ENCODE peak calls at places on chromosomes 3 and 15, in five cellular contexts. W is glomerular endothelial cell; C is NCI-H1092 treated with DMSO at 0.1 percent for 48 hours; E is stimulated activated CD8-positive, alpha-beta memory T cell treated with anti-CD3 and anti-CD28 coated beads, Interleukin-15, amount 100 ng/mL, for 24 hours; X is mesendoderm. H is an unnamed sample.
A peak's percentile ranks its signal among the peaks of the same experiment; 100 is the strongest.

GRCh38 chr3:46471371-46471914 is 6.7 kb upstream of the LTF start:
- DNase-seq in W (no peak), C (no peak), E (no peak), X (no peak), H (no peak)

GRCh38 chr3:191378142-191378541 is 47.8 kb upstream of the UTS2B start:
- DNase-seq in W (no peak), C (no peak), E (no peak), X (no peak), H (no peak)

GRCh38 chr15:78620021-78620838 is 566 bp downstream of the CHRNA3 start:
- DNase-seq in W (no peak), C (no peak), E (no peak), X (peak; percentile 80), H (peak; percentile 43)

GRCh38 chr3:30199096-30199734 is 407.2 kb upstream of the TGFBR2 start:
- DNase-seq in W (peak; percentile 54), C (peak; percentile 68), E (peak; percentile 55), X (peak; percentile 54), H (peak; percentile 71)

GRCh38 chr3:127680790-127681189 is 8.0 kb downstream of the ABTB1 start:
- DNase-seq in W (no peak), C (no peak), E (no peak), X (no peak), H (no peak)

GRCh38 chr15:37618368-37618767 is 316.1 kb upstream of the TMCO5A start:
- DNase-seq in W (no peak), C (no peak), E (no peak), X (no peak), H (no peak)

GRCh38 chr3:100893108-100893507 is 100.1 kb downstream of the ABI3BP start:
- DNase-seq in W (no peak), C (no peak), E (no peak), X (no peak), H (no peak)

GRCh38 chr3:49180116-49180515 is 8.7 kb downstream of the KLHDC8B start:
- DNase-seq in W (no peak), C (no peak), E (no peak), X (no peak), H (no peak)

GRCh38 chr3:184380210-184380626 is 364 bp downstream of the CHRD start:
- DNase-seq in W (no peak), C (no peak), E (no peak), X (peak; percentile 67), H (peak; percentile 43)

GRCh38 chr3:68986496-68987208 is 26.8 kb downstream of the EOGT start:
- DNase-seq in W (no peak), C (no peak), E (no peak), X (no peak), H (no peak)

GRCh38 chr15:64046347-64047153 is at the start of gene DAPK2:
- DNase-seq in W (no peak), C (peak; percentile 18), E (peak; percentile 55), X (peak; percentile 57), H (peak; percentile 70)

GRCh38 chr3:30273304-30274072 is 332.9 kb upstream of the TGFBR2 start:
- DNase-seq in W (no peak), C (no peak), E (no peak), X (no peak), H (no peak)

GRCh38 chr3:171841620-171842000 is 1.5 kb upstream of the TMEM212 start:
- DNase-seq in W (no peak), C (no peak), E (no peak), X (no peak), H (no peak)

GRCh38 chr3:128415773-128416577 is 50.7 kb downstream of the DNAJB8 start:
- DNase-seq in W (no peak), C (no peak), E (no peak), X (no peak), H (no peak)

GRCh38 chr3:138440137-138440536 is 5.7 kb downstream of the ESYT3 start:
- DNase-seq in W (no peak), C (peak; percentile 83), E (no peak), X (peak; percentile 69), H (no peak)

GRCh38 chr15:83449928-83450501 is 2.9 kb downstream of the SH3GL3 start:
- DNase-seq in W (no peak), C (no peak), E (no peak), X (no peak), H (no peak)

GRCh38 chr3:61571516-61572336 is 10.4 kb downstream of the PTPRG start:
- DNase-seq in W (no peak), C (no peak), E (no peak), X (no peak), H (no peak)

GRCh38 chr15:52040167-52040900 is 21.3 kb downstream of the MAPK6 start:
- DNase-seq in W (no peak), C (peak; percentile 9), E (no peak), X (no peak), H (no peak)

GRCh38 chr3:129164500-129164899 is 3.6 kb upstream of the ISY1 start:
- DNase-seq in W (no peak), C (no peak), E (no peak), X (no peak), H (no peak)

GRCh38 chr3:36210840-36211655 is 169.3 kb upstream of the STAC start:
- DNase-seq in W (no peak), C (no peak), E (no peak), X (no peak), H (no peak)

GRCh38 chr15:44340410-44340809 is 51.9 kb downstream of the GOLM2 start:
- DNase-seq in W (no peak), C (no peak), E (no peak), X (peak; percentile 42), H (no peak)

GRCh38 chr3:55571913-55572312 is 84.8 kb upstream of the WNT5A start:
- DNase-seq in W (no peak), C (peak; percentile 76), E (no peak), X (peak; percentile 99), H (peak; percentile 11)

GRCh38 chr3:146577662-146578061 is 27.5 kb downstream of the PLSCR5 start:
- DNase-seq in W (peak; percentile 31), C (no peak), E (no peak), X (peak; percentile 60), H (no peak)

GRCh38 chr15:99108993-99109392 is 4.1 kb downstream of the SYNM start:
- DNase-seq in W (no peak), C (no peak), E (no peak), X (no peak), H (no peak)

GRCh38 chr3:182490601-182491485 is 302.5 kb upstream of the ATP11B start:
- DNase-seq in W (peak; percentile 4), C (peak; percentile 96), E (no peak), X (peak; percentile 37), H (no peak)

GRCh38 chr3:67296039-67296892 is 298.2 kb downstream of the KBTBD8 start:
- DNase-seq in W (no peak), C (no peak), E (no peak), X (peak; percentile 93), H (no peak)

GRCh38 chr15:79154491-79155182 is 64.1 kb upstream of the RASGRF1 start:
- DNase-seq in W (no peak), C (no peak), E (no peak), X (peak; percentile 72), H (no peak)

GRCh38 chr3:22106213-22106867 is 355.3 kb upstream of the ZNF385D start:
- DNase-seq in W (no peak), C (no peak), E (no peak), X (no peak), H (no peak)

GRCh38 chr15:60376677-60377095 is 21.1 kb downstream of the ANXA2 start:
- DNase-seq in W (no peak), C (peak; percentile 34), E (no peak), X (no peak), H (no peak)

GRCh38 chr15:75785771-75786563 is 57.3 kb upstream of the UBE2Q2 start:
- DNase-seq in W (no peak), C (peak; percentile 61), E (no peak), X (peak; percentile 83), H (peak; percentile 50)

GRCh38 chr3:112629425-112629824 is 11.5 kb downstream of the CCDC80 start:
- DNase-seq in W (no peak), C (no peak), E (no peak), X (peak; percentile 84), H (no peak)

GRCh38 chr3:16334909-16335308 is 69.9 kb downstream of the OXNAD1 start:
- DNase-seq in W (peak; percentile 16), C (no peak), E (no peak), X (no peak), H (no peak)

GRCh38 chr3:146851665-146852064 is 246.5 kb upstream of the PLSCR5 start:
- DNase-seq in W (no peak), C (no peak), E (no peak), X (no peak), H (no peak)

GRCh38 chr3:106435899-106436453 is 567.2 kb upstream of the CBLB start:
- DNase-seq in W (no peak), C (no peak), E (no peak), X (no peak), H (no peak)

GRCh38 chr15:87597346-87598052 is 659.0 kb downstream of the NTRK3 start:
- DNase-seq in W (no peak), C (no peak), E (no peak), X (peak; percentile 27), H (no peak)

H was measured in neural crest cell.